ENCODE peak calls at places on chromosomes 4 and X, in five cellular contexts. S, F, Q, U and Y are unnamed samples.

GRCh38 chr4:73705721-73706120 is 34.6 kb upstream of the CXCL8 start:
- DNase-seq in U (no peak), F (no peak), S (peak; percentile 55), Q (no peak), Y (no peak)

GRCh38 chr4:76003015-76003414 is 4.3 kb downstream of the CXCL9 start:
- DNase-seq in U (no peak), F (no peak), S (no peak), Q (no peak), Y (no peak)

GRCh38 chr4:155572106-155572703 is 94.4 kb upstream of the GUCY1A1 start:
- DNase-seq in S (no peak), F (peak; percentile 17), Q (no peak), U (no peak), Y (no peak)

GRCh38 chr4:187294861-187295260 is 571.2 kb upstream of the FAT1 start:
- DNase-seq in Q (no peak), S (peak; percentile 89), F (peak; percentile 66), U (no peak), Y (no peak)

GRCh38 chr4:180669637-180670036 is 1573.6 kb upstream of the TENM3 start:
- DNase-seq in U (peak; percentile 84), F (peak; percentile 44), S (no peak), Q (no peak), Y (no peak)

GRCh38 chr4:8766610-8767009 is 105.0 kb downstream of the HMX1 start:
- DNase-seq in S (no peak), U (no peak), Q (no peak), F (no peak), Y (no peak)

GRCh38 chr4:140286503-140286902 is 86.9 kb upstream of the SCOC start:
- DNase-seq in S (no peak), U (no peak), Q (no peak), F (no peak), Y (no peak)

GRCh38 chrX:101550825-101551767 is 749 bp downstream of the ARMCX1 start:
- DNase-seq in Q (peak; percentile 46), F (peak; percentile 20), U (no peak), S (peak; percentile 5), Y (no peak)

GRCh38 chr4:121156822-121157769 is 7.0 kb downstream of the TNIP3 start:
- DNase-seq in U (no peak), S (peak; percentile 16), Q (peak; percentile 15), F (peak; percentile 15), Y (no peak)

GRCh38 chr4:60133414-60133813 is 1066.7 kb upstream of the ADGRL3 start:
- DNase-seq in Q (no peak), F (peak; percentile 36), S (peak; percentile 56), U (peak; percentile 58), Y (no peak)

GRCh38 chr4:75497133-75497532 is 17.1 kb downstream of the RCHY1 start:
- DNase-seq in F (peak; percentile 59), Q (no peak), U (no peak), S (peak; percentile 29), Y (no peak)

GRCh38 chr4:81471361-81472248 is at the start of gene RASGEF1B:
- DNase-seq in Q (peak; percentile 90), U (no peak), S (peak; percentile 71), F (peak; percentile 62), Y (peak; percentile 87)
- TF ChIP-seq CTCF in Q (no peak), U (no peak), S (no peak), F (no peak), Y (no peak)

GRCh38 chr4:184348311-184349233 is 125.8 kb downstream of the IRF2 start:
- DNase-seq in S (peak; percentile 73), U (peak; percentile 48), Q (peak; percentile 56), F (peak; percentile 90), Y (no peak)
- TF ChIP-seq CTCF in S (no peak), U (no peak), Q (no peak), F (no peak), Y (no peak)

GRCh38 chrX:96430756-96431455 is 253.7 kb upstream of the DIAPH2 start:
- DNase-seq in F (no peak), S (no peak), U (no peak), Q (no peak), Y (no peak)
- TF ChIP-seq CTCF in F (no peak), S (no peak), U (no peak), Q (no peak), Y (no peak)

GRCh38 chr4:36091997-36092396 is 152.3 kb downstream of the ARAP2 start:
- DNase-seq in F (no peak), S (peak; percentile 53), Q (no peak), U (no peak), Y (no peak)
- TF ChIP-seq CTCF in F (no peak), S (no peak), Q (no peak), U (no peak), Y (no peak)

DNA sequence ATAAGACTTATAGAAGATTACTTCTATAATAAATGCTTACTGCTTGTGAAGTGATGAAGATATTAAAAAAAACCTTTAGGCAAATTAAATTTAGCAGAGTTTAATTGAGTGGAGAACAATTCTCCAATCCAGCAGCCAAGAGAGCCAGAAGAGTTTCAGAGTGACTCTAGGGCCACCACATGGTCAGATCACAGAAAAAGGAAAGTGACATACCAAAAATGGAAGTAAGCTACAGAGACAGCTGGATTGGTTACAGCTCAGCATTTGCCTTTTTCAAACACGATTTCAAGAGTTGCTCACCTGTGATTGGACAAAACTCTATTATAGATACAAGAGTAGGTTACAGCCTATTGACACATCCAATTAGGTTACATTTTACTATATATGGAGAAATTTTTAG is 79.0 kb upstream of the TRAM1L1 start:
- DNase-seq in F (no peak), Q (no peak), S (no peak), U (no peak), Y (no peak)
- TF ChIP-seq CTCF in F (no peak), Q (no peak), S (no peak), U (no peak), Y (no peak)